ENCODE peak calls at places on chromosomes 2 and 18, in ten cellular contexts. O, E, J, A, R, H, P, B, M and N are unnamed samples.

GRCh38 chr2:121099329-121100318 is 185.4 kb downstream of the TFCP2L1 start:
- DNase-seq in O (no peak), E (no peak), J (peak), A (no peak), R (no peak), H (no peak), P (no peak), B (peak), M (no peak), N (no peak)

GRCh38 chr2:39686470-39686869 is 20.8 kb downstream of the TMEM178A start:
- DNase-seq in O (no peak), E (no peak), J (no peak), A (no peak), R (no peak), H (no peak), P (no peak), B (no peak), M (no peak), N (no peak)

GRCh38 chr2:100427111-100427510 is 9.6 kb upstream of the CHST10 start:
- DNase-seq in O (no peak), E (no peak), J (no peak), A (no peak), R (no peak), H (no peak), P (no peak), B (no peak), M (no peak), N (no peak)

GRCh38 chr2:216774620-216775019 is 79.3 kb upstream of the IGFBP5 start:
- DNase-seq in O (no peak), E (peak), J (no peak), A (no peak), R (no peak), H (peak), P (no peak), B (no peak), M (no peak), N (no peak)

GRCh38 chr2:116095636-116096035 is 1653.2 kb downstream of the DPP10 start:
- DNase-seq in O (no peak), E (no peak), J (no peak), A (no peak), R (no peak), H (no peak), P (no peak), B (no peak), M (no peak), N (no peak)

GRCh38 chr2:10894264-10894935 is 17.3 kb upstream of the KCNF1 start:
- DNase-seq in O (no peak), E (no peak), J (no peak), A (no peak), R (no peak), H (no peak), P (no peak), B (no peak), M (no peak), N (no peak)

GRCh38 chr2:127638361-127639110 is 7.4 kb upstream of the GPR17 start:
- DNase-seq in O (no peak), E (no peak), J (no peak), A (no peak), R (no peak), H (no peak), P (no peak), B (no peak), M (no peak), N (no peak)

GRCh38 chr2:241190291-241190981 is 2.0 kb downstream of the ANO7 start:
- DNase-seq in O (no peak), E (no peak), J (no peak), A (no peak), R (no peak), H (no peak), P (no peak), B (no peak), M (no peak), N (no peak)

GRCh38 chr2:120415060-120415459 is 69.1 kb downstream of the INHBB start:
- DNase-seq in O (no peak), E (no peak), J (no peak), A (no peak), R (no peak), H (no peak), P (no peak), B (no peak), M (no peak), N (no peak)

GRCh38 chr18:70621710-70622109 is 332.9 kb downstream of the SOCS6 start:
- DNase-seq in O (no peak), E (no peak), J (no peak), A (no peak), R (no peak), H (no peak), P (no peak), B (no peak), M (no peak), N (no peak)

GRCh38 chr2:191247381-191248057 is 2.3 kb downstream of the MYO1B start:
- DNase-seq in O (no peak), E (peak), J (no peak), A (no peak), R (no peak), H (no peak), P (no peak), B (peak), M (no peak), N (peak)

GRCh38 chr2:105375001-105375561 is 23.8 kb downstream of the FHL2 start:
- DNase-seq in O (no peak), E (no peak), J (no peak), A (no peak), R (no peak), H (no peak), P (no peak), B (no peak), M (no peak), N (peak)

GRCh38 chr2:206085742-206086445 is at the start of gene INO80D:
- DNase-seq in O (peak), E (peak), J (peak), A (peak), R (peak), H (peak), P (peak), B (peak), M (peak), N (peak)

GRCh38 chr2:144890828-144891227 is 370.9 kb upstream of the ZEB2 start:
- DNase-seq in O (no peak), E (no peak), J (no peak), A (no peak), R (no peak), H (no peak), P (no peak), B (no peak), M (peak), N (no peak)

GRCh38 chr2:133972786-133973185 is 281.1 kb upstream of the MGAT5 start:
- DNase-seq in O (no peak), E (peak), J (peak), A (no peak), R (peak), H (no peak), P (no peak), B (no peak), M (no peak), N (peak)

GRCh38 chr2:147030966-147031760 is 813.7 kb upstream of the ACVR2A start:
- DNase-seq in O (no peak), E (no peak), J (no peak), A (no peak), R (no peak), H (no peak), P (no peak), B (peak), M (no peak), N (peak)